ENCODE peak calls at places on chromosomes 13 and 19, in eight cellular contexts. D, O, H, X, B, S, G and A are unnamed samples.

GRCh38 chr19:38704488-38705026 is 39.7 kb downstream of the CAPN12 start:
- DNase-seq in D (no peak), O (no peak), H (no peak), X (no peak), B (no peak), S (no peak), G (no peak), A (no peak)

GRCh38 chr13:30255696-30256095 is 51.7 kb downstream of the KATNAL1 start:
- DNase-seq in D (no peak), O (no peak), H (no peak), X (no peak), B (no peak), S (no peak), G (no peak), A (no peak)

GRCh38 chr19:5360003-5360820 is 19.6 kb upstream of the PTPRS start:
- DNase-seq in D (no peak), O (no peak), H (no peak), X (no peak), B (no peak), S (no peak), G (no peak), A (no peak)

GRCh38 chr13:76632388-76633044 is 253.7 kb downstream of the KCTD12 start:
- DNase-seq in D (no peak), O (no peak), H (no peak), X (no peak), B (no peak), S (no peak), G (no peak), A (no peak)

GRCh38 chr19:45179063-45179847 is 671 bp downstream of the BLOC1S3 start:
- DNase-seq in D (no peak), O (no peak), H (peak; percentile 42), X (no peak), B (no peak), S (no peak), G (peak; percentile 55), A (peak; percentile 91)

GRCh38 chr13:87942204-87942603 is 271.0 kb downstream of the SLITRK5 start:
- DNase-seq in D (no peak), O (no peak), H (no peak), X (no peak), B (no peak), S (no peak), G (no peak), A (no peak)

GRCh38 chr19:16702123-16702522 is 17.5 kb upstream of the NWD1 start:
- DNase-seq in D (peak; percentile 70), O (peak; percentile 88), H (no peak), X (no peak), B (peak; percentile 79), S (no peak), G (no peak), A (no peak)

GRCh38 chr13:108427355-108427754 is 157.8 kb downstream of the TNFSF13B start:
- DNase-seq in D (no peak), O (no peak), H (no peak), X (no peak), B (no peak), S (no peak), G (no peak), A (no peak)

GRCh38 chr19:6740589-6741348 is 1.3 kb downstream of the TRIP10 start:
- DNase-seq in D (peak; percentile 86), O (no peak), H (peak; percentile 62), X (no peak), B (no peak), S (peak; percentile 54), G (peak; percentile 45), A (peak; percentile 88)

GRCh38 chr13:77810430-77810829 is 108.2 kb downstream of the EDNRB start:
- DNase-seq in D (no peak), O (no peak), H (no peak), X (no peak), B (no peak), S (no peak), G (no peak), A (no peak)

GRCh38 chr13:75978815-75979214 is 342.7 kb downstream of the LMO7 start:
- DNase-seq in D (no peak), O (no peak), H (no peak), X (no peak), B (no peak), S (no peak), G (no peak), A (no peak)

GRCh38 chr19:13058951-13059660 is 43.6 kb downstream of the LYL1 start:
- DNase-seq in D (no peak), O (no peak), H (no peak), X (no peak), B (no peak), S (no peak), G (no peak), A (no peak)

GRCh38 chr19:41706741-41707501 is 1.5 kb upstream of the CEACAM5 start:
- DNase-seq in D (no peak), O (no peak), H (peak; percentile 87), X (peak; percentile 73), B (peak; percentile 77), S (peak; percentile 48), G (peak; percentile 79), A (peak; percentile 90)

GRCh38 chr13:25137624-25137892 is 34.5 kb downstream of the AMER2 start:
- DNase-seq in D (no peak), O (no peak), H (no peak), X (no peak), B (no peak), S (no peak), G (no peak), A (no peak)

GRCh38 chr13:41577437-41577836 is 120.1 kb downstream of the RGCC start:
- DNase-seq in D (peak; percentile 76), O (peak; percentile 26), H (no peak), X (no peak), B (no peak), S (no peak), G (peak; percentile 40), A (no peak)

GRCh38 chr19:6417713-6418561 is 6.7 kb downstream of the KHSRP start:
- DNase-seq in D (peak; percentile 68), O (no peak), H (no peak), X (peak; percentile 65), B (no peak), S (no peak), G (no peak), A (no peak)

GRCh38 chr13:109655206-109655600 is 131.2 kb downstream of the IRS2 start:
- DNase-seq in D (no peak), O (no peak), H (no peak), X (no peak), B (no peak), S (no peak), G (no peak), A (no peak)

GRCh38 chr19:50933640-50934039 is 19.2 kb downstream of the KLK5 start:
- DNase-seq in D (no peak), O (no peak), H (no peak), X (no peak), B (no peak), S (no peak), G (no peak), A (no peak)

GRCh38 chr13:73922728-73923393 is 211.3 kb downstream of the KLF12 start:
- DNase-seq in D (no peak), O (no peak), H (no peak), X (no peak), B (no peak), S (no peak), G (no peak), A (no peak)

GRCh38 chr13:85266331-85266730 is 532.9 kb downstream of the SLITRK6 start:
- DNase-seq in D (no peak), O (no peak), H (no peak), X (no peak), B (no peak), S (no peak), G (no peak), A (no peak)

GRCh38 chr13:99977334-99977911 is 4.2 kb upstream of the ZIC2 start:
- DNase-seq in D (no peak), O (no peak), H (no peak), X (peak; percentile 43), B (peak; percentile 47), S (no peak), G (no peak), A (no peak)

GRCh38 chr13:50419466-50419865 is 404.2 kb downstream of the KCNRG start:
- DNase-seq in D (no peak), O (no peak), H (no peak), X (no peak), B (no peak), S (no peak), G (no peak), A (no peak)
- TF ChIP-seq CTCF in D (no peak), O (no peak), H (no peak), X (no peak), B (no peak), S (no peak), G (no peak), A (no peak)

GRCh38 chr13:66071608-66072007 is 1158.5 kb downstream of the PCDH9 start:
- DNase-seq in D (no peak), O (no peak), H (no peak), X (no peak), B (no peak), S (no peak), G (no peak), A (no peak)

GRCh38 chr13:66077286-66077685 is 1152.8 kb downstream of the PCDH9 start:
- DNase-seq in D (no peak), O (no peak), H (no peak), X (no peak), B (no peak), S (no peak), G (no peak), A (no peak)

GRCh38 chr13:66071018-66071417 is 1159.1 kb downstream of the PCDH9 start:
- DNase-seq in D (no peak), O (no peak), H (no peak), X (no peak), B (no peak), S (no peak), G (no peak), A (no peak)

GRCh38 chr13:66074018-66074615 is 1156.0 kb downstream of the PCDH9 start:
- DNase-seq in D (no peak), O (no peak), H (no peak), X (no peak), B (no peak), S (no peak), G (no peak), A (no peak)

GRCh38 chr13:66076417-66076816 is 1153.7 kb downstream of the PCDH9 start:
- DNase-seq in D (no peak), O (no peak), H (no peak), X (no peak), B (no peak), S (no peak), G (no peak), A (no peak)
- TF ChIP-seq POLR2AphosphoS5 in D (no peak), O (no peak), H (no peak), X (no peak), B (no peak), S (no peak), G (no peak), A (no peak)

DNA sequence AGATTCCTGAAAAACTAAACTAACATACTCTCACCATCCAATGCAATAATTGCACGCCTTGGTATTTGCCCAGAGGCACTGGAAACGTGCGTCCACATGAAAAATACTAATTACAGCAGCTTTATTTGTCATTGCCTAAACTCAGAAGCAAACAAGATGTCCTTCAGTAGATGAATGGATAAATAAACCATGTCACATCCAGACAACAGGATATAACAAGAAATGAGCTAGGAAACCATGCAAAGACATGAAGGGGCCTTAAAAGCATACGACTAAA is 25.0 kb downstream of the ELL start:
- DNase-seq in D (no peak), O (no peak), H (no peak), X (no peak), B (no peak), S (no peak), G (no peak), A (no peak)
- H3K9me3 ChIP-seq in D (no peaks in the 10 kb centered on the region), O (no peaks in the 10 kb centered on the region), H (no peaks in the 10 kb centered on the region), X (no peaks in the 10 kb centered on the region), B (no peaks in the 10 kb centered on the region), S (no peaks in the 10 kb centered on the region), G (no peaks in the 10 kb centered on the region), A (no peaks in the 10 kb centered on the region)

GRCh38 chr13:112968910-112969691 is at the start of gene MCF2L:
- DNase-seq in D (peak; percentile 51), O (no peak), H (peak; percentile 55), X (peak; percentile 72), B (peak; percentile 71), S (peak; percentile 40), G (peak; percentile 56), A (peak; percentile 88)
- TF ChIP-seq CTCF in D (no peak), O (no peak), H (peak; percentile 55), X (no peak), B (no peak), S (peak; percentile 25), G (no peak), A (no peak)